ENCODE peak calls at places on chromosomes 13 and 19, in six cellular contexts. W, Y, V, C, O and R are unnamed samples. For H3K36me3, the result is how much of the 10 kb centered on the place peaks cover.

GRCh38 chr19:45428385-45429231 is 4.9 kb upstream of the ERCC1 start:
- DNase-seq in W (peak), Y (no peak), V (peak), C (peak), O (peak), R (peak)

GRCh38 chr19:34310494-34310981 is 54.5 kb upstream of the GPI start:
- DNase-seq in W (no peak), Y (no peak), V (no peak), C (no peak), O (no peak), R (no peak)

GRCh38 chr19:5434970-5435641 is 20.1 kb upstream of the ZNRF4 start:
- DNase-seq in W (no peak), Y (peak), V (no peak), C (no peak), O (no peak), R (peak)

GRCh38 chr19:40604647-40605200 is 3.6 kb downstream of the LTBP4 start:
- DNase-seq in W (no peak), Y (peak), V (no peak), C (no peak), O (no peak), R (peak)

GRCh38 chr13:35140831-35141230 is 198.8 kb downstream of the NBEA start:
- DNase-seq in W (no peak), Y (no peak), V (no peak), C (no peak), O (peak), R (no peak)

GRCh38 chr19:32287811-32288227 is 57.6 kb upstream of the ZNF507 start:
- DNase-seq in W (peak), Y (peak), V (peak), C (peak), O (peak), R (peak)

GRCh38 chr19:37955986-37956385 is 49.0 kb downstream of the SIPA1L3 start:
- DNase-seq in W (no peak), Y (peak), V (no peak), C (no peak), O (no peak), R (no peak)

GRCh38 chr13:59445812-59446211 is 717.9 kb downstream of the DIAPH3 start:
- DNase-seq in W (no peak), Y (no peak), V (peak), C (no peak), O (no peak), R (no peak)

GRCh38 chr13:77990973-77991372 is 72.3 kb upstream of the EDNRB start:
- DNase-seq in W (no peak), Y (no peak), V (no peak), C (no peak), O (no peak), R (no peak)

GRCh38 chr19:32658527-32658926 is 16.5 kb downstream of the ANKRD27 start:
- DNase-seq in W (no peak), Y (no peak), V (no peak), C (peak), O (no peak), R (no peak)

GRCh38 chr19:10214784-10215183 is 16.3 kb downstream of the S1PR2 start:
- DNase-seq in W (no peak), Y (peak), V (no peak), C (no peak), O (no peak), R (peak)

GRCh38 chr13:32073180-32073864 is 41.7 kb downstream of the FRY start:
- DNase-seq in W (no peak), Y (no peak), V (no peak), C (no peak), O (no peak), R (no peak)

GRCh38 chr13:31162151-31163008 is 676 bp upstream of the HSPH1 start:
- DNase-seq in W (peak), Y (peak), V (peak), C (peak), O (peak), R (peak)

DNA sequence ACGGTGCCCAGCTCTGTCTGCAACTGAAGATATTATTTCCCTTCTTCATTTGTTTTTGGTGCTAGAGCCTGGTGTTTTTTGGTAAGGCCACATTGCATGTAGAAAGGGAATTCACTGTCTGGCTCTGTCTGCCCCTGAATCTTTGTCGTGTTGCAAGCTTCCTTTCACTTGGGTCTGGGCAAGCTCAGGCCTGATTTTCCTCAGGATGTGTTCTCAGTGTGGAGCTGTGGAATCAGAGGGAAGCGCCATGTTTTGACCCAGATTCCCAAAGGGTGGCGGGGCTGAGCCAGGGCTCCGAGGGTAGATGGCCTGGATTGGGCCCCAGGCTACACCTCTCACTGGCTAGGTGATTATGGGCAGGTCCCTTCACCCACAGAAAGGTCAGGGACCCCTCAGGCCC is 8.6 kb downstream of the PRKCSH start:
- DNase-seq in W (no peak), Y (peak), V (no peak), C (no peak), O (no peak), R (no peak)
- H3K36me3 ChIP-seq in W (half or more), Y (under half), V (under half), C (under half), O (under half), R (under half)

GRCh38 chr19:49831592-49831991 is 13.5 kb downstream of the MED25 start:
- DNase-seq in W (no peak), Y (no peak), V (no peak), C (no peak), O (no peak), R (peak)
- H3K36me3 ChIP-seq in W (half or more), Y (under half), V (under half), C (under half), O (half or more), R (under half)

GRCh38 chr13:114259974-114260373 is 21.4 kb upstream of the UPF3A start:
- DNase-seq in W (no peak), Y (no peak), V (no peak), C (no peak), O (no peak), R (no peak)
- H3K36me3 ChIP-seq in W (half or more), Y (under half), V (half or more), C (under half), O (under half), R (under half)

DNA sequence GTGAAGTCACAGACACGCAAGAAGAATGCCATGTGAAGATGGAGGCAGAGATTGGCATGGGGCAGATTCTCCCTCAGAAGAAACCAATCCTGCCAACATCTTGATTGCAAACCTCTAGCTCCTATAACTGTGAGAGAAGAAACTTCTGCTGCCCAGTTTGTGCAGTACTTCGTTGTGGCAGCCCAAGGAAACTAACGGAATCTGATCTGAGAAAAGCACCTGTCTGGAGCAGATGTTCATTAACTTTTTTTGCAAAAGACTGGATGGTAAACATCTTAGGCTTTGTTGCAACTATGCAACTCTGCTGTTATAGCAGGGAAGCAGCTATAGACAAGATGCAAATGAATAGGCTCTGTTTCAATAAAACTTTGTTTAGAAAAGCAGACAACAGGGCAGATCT is 25.1 kb upstream of the CPB2 start:
- DNase-seq in W (no peak), Y (no peak), V (no peak), C (no peak), O (no peak), R (no peak)
- H3K36me3 ChIP-seq in W (under half), Y (under half), V (under half), C (under half), O (under half), R (under half)

GRCh38 chr19:7619671-7620441 is 9.5 kb downstream of the XAB2 start:
- DNase-seq in W (no peak), Y (no peak), V (no peak), C (peak), O (no peak), R (no peak)
- H3K36me3 ChIP-seq in W (half or more), Y (under half), V (under half), C (under half), O (under half), R (under half)

GRCh38 chr19:55078996-55079395 is 3.3 kb downstream of the EPS8L1 start:
- DNase-seq in W (no peak), Y (no peak), V (no peak), C (no peak), O (no peak), R (no peak)
- H3K36me3 ChIP-seq in W (under half), Y (under half), V (under half), C (under half), O (under half), R (under half)

GRCh38 chr19:43743059-43743458 is 11.7 kb downstream of the SMG9 start:
- DNase-seq in W (no peak), Y (no peak), V (no peak), C (no peak), O (no peak), R (no peak)
- H3K36me3 ChIP-seq in W (half or more), Y (under half), V (under half), C (under half), O (under half), R (under half)

GRCh38 chr13:51818771-51819511 is 15.0 kb upstream of the DHRS12 start:
- DNase-seq in W (no peak), Y (no peak), V (no peak), C (peak), O (no peak), R (no peak)
- H3K36me3 ChIP-seq in W (under half), Y (under half), V (under half), C (under half), O (under half), R (under half)

DNA sequence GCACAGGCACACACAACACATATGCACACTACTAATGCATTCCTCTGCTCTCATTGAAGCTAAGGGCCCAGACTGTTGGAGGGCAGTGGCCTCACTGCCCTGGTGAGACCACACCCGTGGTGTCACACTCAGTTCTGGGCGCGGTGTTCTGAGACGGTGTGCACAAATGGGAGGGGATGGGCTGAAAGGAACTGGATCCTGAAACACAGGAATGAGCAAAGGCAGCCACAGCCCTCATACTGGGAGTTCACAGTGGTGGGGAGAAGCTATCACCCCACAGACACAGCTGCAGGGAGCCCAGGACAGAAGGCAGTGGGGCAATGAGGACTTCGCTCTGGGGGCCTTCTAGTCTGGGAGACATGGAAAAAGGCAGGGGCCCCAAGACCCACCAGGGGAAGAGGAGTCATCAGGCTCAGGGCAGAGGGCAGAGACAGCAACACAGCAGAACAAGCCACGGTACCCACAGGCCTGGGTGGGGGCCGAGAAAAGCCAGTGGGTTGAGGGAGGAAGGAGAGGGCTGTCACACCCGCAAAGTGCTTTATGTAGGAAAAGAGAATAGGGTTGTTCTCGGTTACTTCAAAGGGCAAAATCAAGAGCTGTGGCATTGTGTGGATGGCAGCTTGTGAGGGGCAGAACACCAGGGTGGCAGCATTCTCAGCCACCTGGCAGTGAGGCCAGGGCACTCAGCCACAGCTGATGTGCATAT is 75.4 kb upstream of the GPR183 start:
- DNase-seq in W (no peak), Y (peak), V (no peak), C (no peak), O (no peak), R (no peak)
- H3K36me3 ChIP-seq in W (under half), Y (under half), V (under half), C (under half), O (under half), R (under half)